ENCODE peak calls at places on chromosomes 13 and 19, in six cellular contexts. S is OCI-LY7, Z is SK-N-SH, E is fibroblast of lung, W is PC-3, F is HCT116. O is an unnamed sample.

GRCh38 chr19:49393871-49394270 is 5.8 kb downstream of the KASH5 start:
- DNase-seq in Z (no peak), E (no peak), S (no peak), F (no peak), W (no peak), O (no peak)

GRCh38 chr19:3353493-3353892 is 12.9 kb upstream of the NFIC start:
- DNase-seq in S (no peak), Z (no peak), W (no peak), E (no peak), F (no peak), O (no peak)

GRCh38 chr19:29623726-29624488 is 17.8 kb downstream of the POP4 start:
- DNase-seq in Z (no peak), S (no peak), E (no peak), F (no peak), W (no peak), O (no peak)

GRCh38 chr19:3163230-3163886 is 15.2 kb upstream of the S1PR4 start:
- DNase-seq in S (peak), E (peak), F (no peak), W (peak), Z (peak), O (peak)

GRCh38 chr13:91347212-91347995 is at the start of gene MIR17HG:
- DNase-seq in S (peak), Z (peak), F (peak), W (peak), E (peak), O (peak)

GRCh38 chr13:24921881-24922280 is 157.9 kb downstream of the RNF17 start:
- DNase-seq in F (no peak), S (no peak), E (no peak), Z (no peak), W (no peak), O (no peak)

GRCh38 chr13:71285700-71286099 is 581.3 kb downstream of the DACH1 start:
- DNase-seq in F (no peak), Z (no peak), W (no peak), E (no peak), S (no peak), O (peak)

GRCh38 chr19:18473003-18473705 is 35.2 kb upstream of the ISYNA1 start:
- DNase-seq in W (no peak), S (no peak), F (no peak), Z (no peak), E (no peak), O (no peak)

GRCh38 chr19:1228161-1228560 is 9.6 kb downstream of the CBARP start:
- DNase-seq in F (no peak), W (no peak), Z (no peak), S (no peak), E (no peak), O (no peak)

GRCh38 chr13:79528759-79529191 is 47.8 kb downstream of the NDFIP2 start:
- DNase-seq in Z (no peak), W (peak), S (no peak), E (no peak), F (no peak), O (no peak)

GRCh38 chr19:11942843-11943108 is 17.9 kb downstream of the ZNF700 start:
- DNase-seq in F (no peak), E (no peak), Z (no peak), S (peak), W (peak), O (peak)

GRCh38 chr19:39417463-39418181 is 5.2 kb downstream of the PLEKHG2 start:
- DNase-seq in Z (no peak), S (no peak), W (no peak), E (no peak), F (no peak), O (no peak)

GRCh38 chr13:91576590-91576989 is 178.2 kb downstream of the GPC5 start:
- DNase-seq in F (no peak), E (no peak), Z (no peak), W (no peak), S (peak), O (peak)

GRCh38 chr13:44281252-44282000 is 92.2 kb upstream of the SERP2 start:
- DNase-seq in W (no peak), S (no peak), Z (no peak), E (peak), F (no peak), O (no peak)

GRCh38 chr19:48815870-48816501 is 5.2 kb upstream of the BCAT2 start:
- DNase-seq in S (peak), E (peak), F (no peak), Z (peak), W (no peak), O (peak)

GRCh38 chr13:107860284-107860683 is 355.1 kb downstream of the LIG4 start:
- DNase-seq in W (no peak), E (no peak), S (no peak), F (no peak), Z (peak), O (no peak)

GRCh38 chr19:14091086-14091884 is 734 bp upstream of the SAMD1 start:
- DNase-seq in Z (peak), S (peak), W (peak), E (peak), F (no peak), O (peak)

GRCh38 chr13:30364133-30364532 is 56.8 kb upstream of the KATNAL1 start:
- DNase-seq in F (no peak), Z (peak), S (no peak), E (peak), W (no peak), O (no peak)

GRCh38 chr13:36029171-36029570 is 102.0 kb downstream of the DCLK1 start:
- DNase-seq in E (peak), S (no peak), F (no peak), W (peak), Z (no peak), O (no peak)

GRCh38 chr13:75687145-75687763 is 51.1 kb downstream of the LMO7 start:
- DNase-seq in W (peak), S (peak), Z (peak), E (peak), F (peak), O (peak)

GRCh38 chr13:27792393-27793218 is at the start of gene GSX1:
- DNase-seq in F (no peak), W (peak), Z (no peak), E (peak), S (no peak), O (peak)

GRCh38 chr13:111219306-111219705 is 101.1 kb upstream of the TEX29 start:
- DNase-seq in S (no peak), W (no peak), E (peak), Z (no peak), F (no peak), O (no peak)

GRCh38 chr19:46644720-46645119 is 8.7 kb upstream of the GNG8 start:
- DNase-seq in E (no peak), W (no peak), F (no peak), S (no peak), Z (no peak), O (no peak)

GRCh38 chr13:97567510-97568243 is 133.7 kb downstream of the RAP2A start:
- DNase-seq in Z (no peak), S (no peak), F (peak), E (peak), W (peak), O (peak)

GRCh38 chr13:37306778-37307544 is 201.5 kb upstream of the CSNK1A1L start:
- DNase-seq in S (no peak), F (no peak), W (peak), E (peak), Z (no peak), O (no peak)

GRCh38 chr19:49638360-49638759 is 1.6 kb downstream of the RRAS start:
- DNase-seq in E (no peak), F (no peak), Z (no peak), S (no peak), W (no peak), O (peak)

GRCh38 chr13:27481766-27482165 is 31.4 kb upstream of the MTIF3 start:
- DNase-seq in F (peak), S (peak), W (peak), E (no peak), Z (peak), O (peak)

GRCh38 chr19:47615714-47616113 is 6.8 kb downstream of the BICRA start:
- DNase-seq in E (no peak), S (no peak), Z (no peak), F (no peak), W (no peak), O (no peak)

GRCh38 chr13:35139591-35139990 is 197.5 kb downstream of the NBEA start:
- DNase-seq in E (peak), Z (no peak), S (no peak), F (no peak), W (peak), O (no peak)

GRCh38 chr19:19691683-19692082 is 23.0 kb downstream of the ZNF101 start:
- DNase-seq in F (no peak), S (no peak), Z (no peak), W (no peak), E (no peak), O (no peak)

GRCh38 chr13:102721800-102722231 is 27.0 kb upstream of the METTL21C start:
- DNase-seq in S (no peak), Z (no peak), E (peak), W (no peak), F (no peak), O (no peak)

GRCh38 chr13:36548129-36548528 is 115.8 kb downstream of the CCNA1 start:
- DNase-seq in Z (no peak), W (no peak), S (no peak), E (no peak), F (no peak), O (no peak)

GRCh38 chr19:48218964-48219363 is 36.7 kb downstream of the CARD8 start:
- DNase-seq in E (no peak), S (no peak), F (no peak), W (peak), Z (no peak), O (no peak)

GRCh38 chr13:85140192-85140591 is 659.0 kb downstream of the SLITRK6 start:
- DNase-seq in F (no peak), W (peak), E (peak), Z (no peak), S (no peak), O (peak)

GRCh38 chr13:54261856-54262255 is 1233.2 kb downstream of the OLFM4 start:
- DNase-seq in W (no peak), F (no peak), Z (no peak), E (no peak), S (no peak), O (peak)

GRCh38 chr13:94480672-94481145 is 1.2 kb upstream of the DCT start:
- DNase-seq in S (no peak), Z (no peak), E (peak), W (no peak), F (no peak), O (no peak)

GRCh38 chr13:94479559-94480095 is at the start of gene DCT:
- DNase-seq in S (no peak), E (no peak), W (no peak), F (no peak), Z (no peak), O (no peak)

GRCh38 chr13:94478913-94479312 is 569 bp downstream of the DCT start:
- DNase-seq in F (no peak), Z (no peak), E (no peak), W (no peak), S (no peak), O (no peak)

GRCh38 chr13:94481966-94482365 is 2.5 kb upstream of the DCT start:
- DNase-seq in E (peak), Z (no peak), F (no peak), W (peak), S (no peak), O (no peak)

GRCh38 chr13:94483970-94484369 is 4.5 kb upstream of the DCT start:
- DNase-seq in F (no peak), E (no peak), W (no peak), Z (no peak), S (no peak), O (no peak)
- H2AFZ ChIP-seq in F (no peak), E (no peak), W (no peak), Z (no peak), S (no peak), O (no peak)

DNA sequence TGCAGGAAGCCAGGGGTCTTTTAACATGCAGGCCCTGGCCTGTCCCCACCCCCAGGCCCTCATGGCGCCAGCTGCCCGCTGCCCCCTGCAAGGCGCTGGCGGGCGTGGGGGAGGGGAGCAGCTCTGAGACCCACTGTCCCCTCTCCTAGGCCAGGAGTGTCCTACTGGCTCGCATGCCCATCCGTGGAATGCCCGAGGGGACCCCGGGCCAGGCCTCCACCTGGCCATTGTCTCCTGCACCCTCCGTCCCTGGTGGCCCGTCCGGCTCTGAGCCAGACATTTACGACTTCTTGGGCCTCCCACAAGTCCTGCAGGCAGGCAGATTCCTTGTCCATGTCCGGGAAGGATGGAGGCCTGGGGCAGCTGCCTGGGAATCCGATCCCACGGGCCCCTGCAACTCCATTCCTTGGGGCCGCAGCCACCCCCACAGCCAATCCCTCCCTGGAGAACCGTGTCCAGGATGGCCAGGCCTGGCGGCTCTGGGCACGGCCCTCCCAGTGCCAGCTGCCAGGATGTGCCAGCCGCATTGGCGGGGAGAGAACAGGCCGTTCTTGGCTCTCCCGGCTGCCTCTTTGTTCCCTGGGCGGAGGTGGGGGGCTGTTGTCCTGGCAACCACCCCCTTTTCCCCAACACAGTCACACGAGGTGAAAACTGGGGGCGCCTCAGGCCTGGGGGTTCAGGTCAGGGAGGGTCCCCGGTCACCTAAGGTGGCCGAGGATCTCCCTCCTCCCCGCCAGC is 10.5 kb upstream of the PLIN3 start:
- DNase-seq in F (no peak), Z (peak), S (peak), W (no peak), E (no peak), O (peak)
- H2AFZ ChIP-seq in F (no peak), Z (no peak), S (peak), W (no peak), E (peak), O (peak)

DNA sequence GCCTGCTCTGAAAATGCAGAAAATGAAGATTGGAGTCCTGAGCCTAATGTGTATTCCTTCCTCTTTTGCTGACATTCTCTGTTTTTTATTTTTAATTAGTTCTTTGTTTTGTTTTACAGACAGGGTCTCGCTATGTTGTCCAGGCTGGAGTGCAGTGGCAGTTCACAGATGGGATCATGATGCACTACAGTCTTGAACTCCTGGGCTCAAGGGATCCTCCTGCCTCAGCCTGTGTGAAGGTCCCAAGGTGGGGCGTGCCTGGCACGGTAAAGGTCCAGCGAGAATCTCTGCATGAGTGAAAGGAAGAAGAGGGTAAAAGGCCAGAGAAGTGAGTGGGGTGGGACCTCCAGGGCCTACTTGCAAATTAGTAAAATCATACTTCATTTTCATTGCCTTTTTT is 34.3 kb upstream of the DGKH start:
- DNase-seq in Z (no peak), W (no peak), F (no peak), S (no peak), E (no peak), O (no peak)
- H2AFZ ChIP-seq in Z (no peak), W (no peak), F (no peak), S (no peak), E (no peak), O (peak)

GRCh38 chr19:17266589-17266974 is 661 bp upstream of the BABAM1 start:
- DNase-seq in S (no peak), Z (no peak), E (no peak), F (no peak), W (no peak), O (peak)
- H2AFZ ChIP-seq in S (peak), Z (peak), E (no peak), F (peak), W (peak), O (no peak)

GRCh38 chr19:58058428-58058827 is 654 bp upstream of the ZNF135 start:
- DNase-seq in E (no peak), Z (no peak), F (no peak), S (no peak), W (no peak), O (peak)

GRCh38 chr19:58059681-58060080 is 599 bp downstream of the ZNF135 start:
- DNase-seq in E (no peak), W (no peak), S (no peak), Z (no peak), F (no peak), O (peak)

GRCh38 chr19:58056861-58057260 is 2.2 kb upstream of the ZNF135 start:
- DNase-seq in Z (no peak), E (no peak), S (no peak), W (no peak), F (no peak), O (no peak)

GRCh38 chr19:58060231-58060630 is 1.1 kb downstream of the ZNF135 start:
- DNase-seq in E (no peak), S (no peak), Z (no peak), W (no peak), F (no peak), O (no peak)

DNA sequence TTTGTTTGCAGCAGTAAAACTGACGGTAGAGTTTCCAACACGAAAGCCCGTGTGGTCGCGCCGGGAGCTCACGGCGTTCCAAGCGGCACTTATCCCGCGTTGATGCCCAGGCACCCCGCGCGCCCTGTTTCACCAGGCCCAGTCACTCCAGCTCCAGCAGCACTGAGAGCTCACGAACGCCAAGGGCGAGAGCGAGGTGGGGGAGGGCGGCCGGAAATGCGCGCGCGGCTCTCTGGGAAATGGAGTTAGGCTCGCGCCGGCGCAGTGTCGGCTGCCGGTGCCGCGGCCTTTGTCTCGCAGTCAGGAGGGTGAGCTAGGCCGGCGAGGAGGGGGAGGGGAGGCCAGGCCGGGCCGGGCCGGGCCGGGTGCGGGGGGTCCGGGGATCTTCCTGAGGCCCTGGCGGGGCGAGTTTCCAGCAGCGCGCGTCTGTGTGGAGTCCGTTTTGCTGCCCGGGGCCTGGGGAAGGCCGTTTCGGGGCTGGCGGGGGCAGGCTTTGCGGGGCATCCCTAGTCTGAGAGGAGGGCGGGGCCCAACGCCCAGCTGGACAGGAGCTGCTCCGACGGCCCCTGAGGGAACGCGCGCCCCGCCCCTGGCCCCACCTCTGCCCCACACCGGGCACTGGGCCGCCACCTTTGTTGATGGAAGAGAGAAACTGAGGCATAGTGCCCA is at the start of gene ZNF135:
- DNase-seq in S (no peak), Z (peak), W (no peak), F (no peak), E (peak), O (peak)
- H2AFZ ChIP-seq in S (no peak), Z (no peak), W (no peak), F (no peak), E (peak), O (peak)

GRCh38 chr13:112873851-112874750 is 94.9 kb upstream of the MCF2L start:
- DNase-seq in W (peak), S (peak), F (peak), E (peak), Z (peak), O (peak)
- H2AFZ ChIP-seq in W (no peak), S (no peak), F (no peak), E (peak), Z (no peak), O (no peak)